ENCODE peak calls at places on chromosome 16, in four cellular contexts. O is NCI-H1092, J is NCI-H2029 treated with DMSO at 0.1 percent for 48 hours, H is cerebellar cortex. Y is an unnamed sample.

GRCh38 chr16:29809850-29810698 is 1.9 kb upstream of the PRRT2 start:
- DNase-seq in H (peak), J (no peak), O (no peak), Y (no peak)

GRCh38 chr16:84266451-84266850 is 26.6 kb upstream of the KCNG4 start:
- DNase-seq in O (no peak), H (peak), J (peak), Y (no peak)

GRCh38 chr16:57998484-57998883 is 2.0 kb downstream of the ZNF319 start:
- DNase-seq in O (no peak), H (no peak), J (no peak), Y (no peak)

GRCh38 chr16:85557083-85557975 is 55.8 kb upstream of the GSE1 start:
- DNase-seq in J (no peak), O (no peak), H (no peak), Y (no peak)

GRCh38 chr16:13110124-13110796 is 208.9 kb downstream of the SHISA9 start:
- DNase-seq in J (no peak), H (no peak), O (no peak), Y (no peak)

GRCh38 chr16:8519179-8519578 is 71.1 kb downstream of the TMEM114 start:
- DNase-seq in J (peak), O (no peak), H (no peak), Y (no peak)

GRCh38 chr16:49499018-49499785 is 125.6 kb downstream of the C16orf78 start:
- DNase-seq in H (peak), O (no peak), J (no peak), Y (no peak)

GRCh38 chr16:65069090-65069489 is 52.8 kb downstream of the CDH11 start:
- DNase-seq in J (no peak), H (no peak), O (no peak), Y (no peak)

GRCh38 chr16:4392382-4393242 is 21.0 kb downstream of the VASN start:
- DNase-seq in H (no peak), J (no peak), O (peak), Y (no peak)

GRCh38 chr16:13453938-13454553 is 465.9 kb upstream of the ERCC4 start:
- DNase-seq in O (peak), J (peak), H (peak), Y (no peak)

GRCh38 chr16:53626816-53627215 is 76.8 kb downstream of the RPGRIP1L start:
- DNase-seq in O (no peak), J (no peak), H (no peak), Y (no peak)

GRCh38 chr16:89266521-89267134 is 49.1 kb downstream of the ZNF778 start:
- DNase-seq in H (no peak), O (no peak), J (no peak), Y (no peak)

GRCh38 chr16:69329369-69330285 is 761 bp downstream of the PDF start:
- DNase-seq in H (no peak), J (no peak), O (no peak), Y (no peak)

GRCh38 chr16:7025616-7026190 is 306.9 kb upstream of the RBFOX1 start:
- DNase-seq in J (peak), H (peak), O (peak), Y (peak)

GRCh38 chr16:48156790-48157209 is 1.0 kb upstream of the ABCC12 start:
- DNase-seq in O (peak), J (peak), H (peak), Y (no peak)

GRCh38 chr16:87127061-87127765 is 190.0 kb downstream of the C16orf95 start:
- DNase-seq in J (no peak), H (no peak), O (no peak), Y (no peak)

Y was measured in NCI-H1048.